ENCODE peak calls at places on chromosomes 11 and 22, in ten cellular contexts. N, R, G, B, D, A, F, E, J and Q are unnamed samples.

GRCh38 chr22:23023294-23023693 is 47.0 kb upstream of the GNAZ start:
- DNase-seq in F (no peak), J (no peak), G (no peak), B (no peak), N (no peak), R (no peak), A (no peak), D (no peak), E (no peak), Q (no peak)

GRCh38 chr11:10456519-10456918 is 1.5 kb downstream of the AMPD3 start:
- DNase-seq in N (no peak), B (no peak), R (no peak), D (no peak), G (no peak), J (no peak), E (no peak), A (no peak), F (no peak), Q (no peak)

GRCh38 chr11:19642759-19643158 is 69.9 kb upstream of the NAV2 start:
- DNase-seq in B (no peak), G (no peak), E (no peak), D (no peak), J (no peak), F (no peak), A (no peak), N (no peak), R (no peak), Q (no peak)

GRCh38 chr11:36569095-36569494 is 1.3 kb downstream of the RAG1 start:
- DNase-seq in G (no peak), D (no peak), J (no peak), F (no peak), B (no peak), N (no peak), R (no peak), E (no peak), A (no peak), Q (no peak)

GRCh38 chr11:91272089-91272488 is 952.5 kb upstream of the FAT3 start:
- DNase-seq in G (no peak), A (no peak), F (no peak), J (no peak), E (no peak), N (no peak), D (no peak), R (no peak), B (no peak), Q (no peak)

GRCh38 chr22:31347251-31348008 is 1.3 kb upstream of the PATZ1 start:
- DNase-seq in N (peak), B (peak), G (peak), R (peak), A (no peak), D (no peak), J (peak), E (peak), F (peak), Q (peak)

GRCh38 chr11:64251722-64251985 is 324 bp downstream of the PLCB3 start:
- DNase-seq in E (no peak), A (no peak), F (no peak), G (no peak), N (no peak), J (no peak), D (no peak), R (no peak), B (no peak), Q (no peak)

GRCh38 chr11:122209619-122210377 is 93.8 kb upstream of the BLID start:
- DNase-seq in E (no peak), G (peak), R (peak), B (no peak), F (no peak), D (no peak), N (no peak), A (no peak), J (no peak), Q (no peak)

GRCh38 chr22:31295831-31296230 is 3.5 kb upstream of the PIK3IP1 start:
- DNase-seq in D (no peak), A (no peak), J (no peak), G (peak), R (no peak), B (no peak), F (no peak), E (no peak), N (no peak), Q (no peak)

GRCh38 chr11:73570415-73571114 is 27.3 kb downstream of the FAM168A start:
- DNase-seq in R (no peak), D (peak), B (no peak), F (no peak), A (peak), J (no peak), E (peak), G (peak), N (peak), Q (no peak)

GRCh38 chr11:134597452-134597851 is 185.4 kb upstream of the B3GAT1 start:
- DNase-seq in N (no peak), R (no peak), B (no peak), G (no peak), J (no peak), F (no peak), E (no peak), A (no peak), D (no peak), Q (no peak)

GRCh38 chr11:2791139-2791520 is 91.3 kb upstream of the KCNQ1OT1 start:
- DNase-seq in D (peak), J (no peak), E (no peak), B (peak), N (no peak), R (no peak), A (no peak), F (peak), G (no peak), Q (no peak)

GRCh38 chr11:57584341-57584740 is 13.1 kb upstream of the SERPING1 start:
- DNase-seq in J (peak), R (no peak), E (no peak), B (peak), A (no peak), D (no peak), F (no peak), G (no peak), N (no peak), Q (no peak)

GRCh38 chr11:41398175-41398574 is 61.3 kb downstream of the LRRC4C start:
- DNase-seq in A (no peak), J (no peak), D (no peak), F (no peak), R (no peak), E (no peak), G (no peak), N (no peak), B (no peak), Q (no peak)

GRCh38 chr22:35559354-35560005 is 18.8 kb downstream of the RASD2 start:
- DNase-seq in E (no peak), R (no peak), D (no peak), A (no peak), F (no peak), B (no peak), N (no peak), G (no peak), J (no peak), Q (no peak)

GRCh38 chr22:46604306-46604690 is 15.9 kb upstream of the GRAMD4 start:
- DNase-seq in G (no peak), A (no peak), J (no peak), B (no peak), E (no peak), D (no peak), N (no peak), F (no peak), R (no peak), Q (no peak)

GRCh38 chr11:73288873-73289707 is 17.0 kb downstream of the P2RY6 start:
- DNase-seq in E (peak), D (no peak), A (peak), J (peak), B (peak), G (peak), F (no peak), N (peak), R (no peak), Q (peak)

GRCh38 chr22:36369922-36370781 is 17.6 kb downstream of the MYH9 start:
- DNase-seq in E (no peak), R (no peak), D (no peak), J (peak), G (peak), B (no peak), A (no peak), F (no peak), N (no peak), Q (no peak)

GRCh38 chr22:32407332-32407731 is 4.7 kb downstream of the RTCB start:
- DNase-seq in B (no peak), N (no peak), J (no peak), A (no peak), R (no peak), E (no peak), G (no peak), D (no peak), F (no peak), Q (no peak)

GRCh38 chr11:43920598-43921419 is 21.6 kb upstream of the C11orf96 start:
- DNase-seq in N (peak), F (no peak), A (peak), D (peak), G (peak), E (peak), R (peak), J (no peak), B (no peak), Q (no peak)

GRCh38 chr22:24876700-24877099 is 69.8 kb downstream of the LHFPL7 start:
- DNase-seq in F (no peak), E (no peak), R (no peak), J (no peak), G (no peak), N (no peak), A (no peak), D (no peak), B (no peak), Q (no peak)

GRCh38 chr11:65429724-65430405 is 7.3 kb downstream of the NEAT1 start:
- DNase-seq in B (no peak), G (peak), D (peak), A (no peak), F (no peak), R (no peak), N (no peak), E (no peak), J (no peak), Q (no peak)

GRCh38 chr22:44539467-44540063 is 41.5 kb upstream of the RTL6 start:
- DNase-seq in G (no peak), E (no peak), A (no peak), N (no peak), R (no peak), J (no peak), D (no peak), F (no peak), B (no peak), Q (no peak)

GRCh38 chr22:39943366-39943765 is 16.8 kb upstream of the TMA7B start:
- DNase-seq in N (no peak), E (no peak), D (no peak), B (peak), G (no peak), A (no peak), J (peak), R (no peak), F (no peak), Q (no peak)

GRCh38 chr22:41688365-41689211 is at the start of gene SNU13:
- DNase-seq in F (peak), N (peak), J (peak), B (peak), G (peak), D (peak), R (peak), A (peak), E (peak), Q (peak)
- TF ChIP-seq CTCF in F (no peak), N (no peak), J (no peak), B (no peak), G (no peak), D (no peak), R (no peak), A (no peak), E (no peak), Q (no peak)

DNA sequence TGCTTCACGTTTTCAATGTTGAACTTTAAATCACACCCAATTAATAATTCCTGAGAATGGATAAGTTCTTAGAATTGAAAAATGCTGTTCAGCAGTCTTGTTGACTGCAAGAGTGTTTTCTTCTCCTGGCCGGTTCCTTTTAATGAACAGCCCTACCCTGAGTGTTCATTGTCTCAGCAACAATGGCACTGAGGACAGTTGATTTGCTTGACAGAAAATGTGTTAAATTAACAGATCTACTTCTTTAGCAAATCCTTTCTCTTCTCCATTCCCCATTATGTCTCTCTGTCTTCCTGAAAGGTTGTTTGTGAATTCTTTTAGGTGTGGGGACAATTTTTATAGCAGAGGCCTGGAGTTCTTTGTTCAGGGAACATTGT is 11.4 kb downstream of the CECR2 start:
- DNase-seq in R (no peak), D (no peak), F (no peak), N (no peak), J (no peak), G (no peak), B (no peak), E (no peak), A (no peak), Q (no peak)
- TF ChIP-seq CTCF in R (no peak), D (no peak), F (no peak), N (no peak), J (no peak), G (no peak), B (no peak), E (no peak), A (no peak), Q (no peak)

GRCh38 chr22:41092847-41093371 is 517 bp downstream of the EP300 start:
- DNase-seq in J (peak), R (no peak), B (peak), E (no peak), G (peak), N (peak), A (no peak), F (no peak), D (no peak), Q (no peak)
- TF ChIP-seq CTCF in J (no peak), R (no peak), B (no peak), E (no peak), G (no peak), N (no peak), A (no peak), F (no peak), D (no peak), Q (no peak)

GRCh38 chr11:35553831-35554230 is 28.4 kb upstream of the PAMR1 start:
- DNase-seq in J (no peak), G (peak), D (no peak), E (no peak), A (no peak), B (no peak), N (no peak), F (no peak), R (peak), Q (no peak)

GRCh38 chr11:35555238-35555887 is 29.9 kb upstream of the PAMR1 start:
- DNase-seq in D (no peak), E (no peak), N (no peak), R (no peak), A (no peak), F (no peak), B (no peak), G (no peak), J (no peak), Q (no peak)

GRCh38 chr11:35558468-35558867 is 33.1 kb upstream of the PAMR1 start:
- DNase-seq in R (no peak), A (no peak), B (no peak), J (no peak), D (no peak), G (peak), N (no peak), F (no peak), E (no peak), Q (no peak)

GRCh38 chr11:35553021-35553420 is 27.6 kb upstream of the PAMR1 start:
- DNase-seq in B (no peak), G (no peak), N (no peak), R (no peak), J (no peak), E (no peak), A (no peak), D (no peak), F (no peak), Q (no peak)

GRCh38 chr11:35554491-35555237 is 29.2 kb upstream of the PAMR1 start:
- DNase-seq in B (no peak), D (no peak), A (no peak), G (peak), F (no peak), E (no peak), R (no peak), J (no peak), N (no peak), Q (no peak)
- TF ChIP-seq CTCF in B (no peak), D (peak), A (peak), G (peak), F (peak), E (no peak), R (peak), J (peak), N (no peak), Q (peak)

DNA sequence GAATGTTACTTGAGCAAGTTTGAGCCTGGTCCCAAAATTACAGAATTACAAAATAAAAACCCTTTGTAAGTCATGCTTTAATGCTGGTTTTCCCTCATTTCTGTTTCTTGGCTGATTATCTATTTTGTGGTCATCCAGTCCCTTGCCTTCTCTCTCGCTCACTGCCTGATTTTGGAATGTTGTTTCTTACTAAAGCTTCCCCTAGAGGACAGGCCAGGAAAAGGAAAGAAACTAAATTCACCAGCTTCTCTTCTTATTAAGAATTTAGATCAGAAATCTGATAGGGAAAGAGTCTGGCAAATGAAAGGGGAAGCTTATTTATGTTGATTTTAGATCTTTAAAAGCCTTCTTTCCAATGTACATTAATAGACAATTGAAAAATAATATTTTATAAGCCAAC is 16.6 kb upstream of the BDNF start:
- DNase-seq in A (no peak), D (no peak), F (no peak), G (peak), R (no peak), E (no peak), B (no peak), J (no peak), N (no peak), Q (no peak)
- TF ChIP-seq CTCF in A (no peak), D (peak), F (no peak), G (peak), R (peak), E (peak), B (no peak), J (peak), N (peak), Q (no peak)

GRCh38 chr22:19820880-19821522 is 33.7 kb downstream of the GNB1L start:
- DNase-seq in N (no peak), B (no peak), E (no peak), A (no peak), R (no peak), J (no peak), G (no peak), D (no peak), F (no peak), Q (peak)
- TF ChIP-seq CTCF in N (no peak), B (no peak), E (peak), A (no peak), R (no peak), J (no peak), G (no peak), D (no peak), F (no peak), Q (no peak)

DNA sequence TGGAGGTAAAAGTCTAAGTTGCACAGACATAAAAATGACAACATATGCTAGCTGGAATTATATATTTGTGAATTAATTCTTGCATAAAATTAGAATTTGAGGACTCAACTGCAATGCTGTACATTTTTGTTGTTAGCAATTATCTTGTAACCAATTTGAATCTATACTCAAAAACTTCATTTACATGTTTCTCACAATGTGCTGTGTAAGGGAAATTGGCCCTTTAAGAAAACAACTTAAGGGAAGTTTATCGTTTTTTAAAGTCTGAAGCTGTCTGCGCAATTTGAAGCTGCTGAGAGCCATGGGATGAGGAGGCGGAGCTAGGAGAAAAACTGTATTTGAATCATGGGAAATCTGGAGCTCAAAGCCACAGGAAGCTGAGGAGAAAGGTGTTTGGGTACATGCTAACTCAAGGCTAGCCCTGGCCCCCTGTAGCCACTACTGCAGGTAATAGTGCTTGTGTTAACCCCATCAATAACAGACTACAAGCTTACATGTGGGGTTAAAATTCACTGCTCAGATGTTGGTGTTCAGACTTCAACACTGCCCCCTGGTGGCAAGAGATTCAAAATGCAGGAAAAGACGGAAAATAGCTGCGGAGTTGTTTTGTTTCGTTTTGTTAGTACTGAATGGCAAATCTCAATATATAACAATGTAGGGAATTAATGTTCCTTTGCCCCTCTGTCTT is 126.1 kb downstream of the BRD1 start:
- DNase-seq in F (peak), G (no peak), E (no peak), B (no peak), D (no peak), A (no peak), J (no peak), R (no peak), N (no peak), Q (no peak)
- TF ChIP-seq CTCF in F (peak), G (peak), E (no peak), B (peak), D (peak), A (peak), J (peak), R (peak), N (peak), Q (peak)

DNA sequence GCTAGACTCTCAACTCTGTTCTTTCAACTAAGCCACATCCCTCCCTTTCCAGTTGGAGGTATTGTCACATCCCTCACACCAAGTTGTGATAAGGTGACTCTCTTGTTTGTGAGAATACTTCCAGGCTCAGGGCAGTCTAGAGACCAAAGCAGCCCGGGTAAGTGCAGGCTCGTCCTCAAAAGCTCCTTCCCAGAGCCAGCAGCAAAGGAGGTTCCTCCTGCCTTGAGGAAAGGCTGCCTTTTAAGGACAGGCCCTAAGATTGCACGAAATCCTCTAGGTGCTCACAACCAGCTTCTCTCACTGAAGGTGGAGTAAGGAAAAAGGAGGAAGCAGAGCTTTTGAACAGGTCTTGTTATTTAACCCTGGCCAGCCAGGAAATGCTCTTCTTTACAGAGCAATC is 53.4 kb downstream of the SMCO4 start:
- DNase-seq in G (no peak), D (no peak), R (no peak), N (no peak), E (no peak), J (no peak), F (no peak), B (no peak), A (no peak), Q (no peak)
- TF ChIP-seq CTCF in G (no peak), D (no peak), R (no peak), N (no peak), E (no peak), J (no peak), F (no peak), B (no peak), A (no peak), Q (no peak)